ENCODE peak calls at places on chromosomes 13 and 19, in nine cellular contexts. Z is activated CD4-positive, alpha-beta memory T cell treated with anti-CD3 and anti-CD28 coated beads for 36 hours; O is left colon; V is tibial nerve; K is GM12891; E is A549; Y is NCI-H1092; M is stimulated activated CD4-positive, alpha-beta T cell treated with anti-CD3 and anti-CD28 coated beads, Interleukin-4, amount 100 ng/mL, for 4 hours; J is activated naive CD4-positive, alpha-beta T cell. N is an unnamed sample.

GRCh38 chr19:3983936-3984583 is 1.2 kb downstream of the EEF2 start:
- DNase-seq in M (no peak), V (no peak), K (peak; percentile 42), O (peak; percentile 65), J (no peak), Z (peak; percentile 59), E (peak; percentile 44), Y (no peak), N (peak; percentile 87)

GRCh38 chr19:30224689-30225606 is 147.2 kb upstream of the ZNF536 start:
- DNase-seq in K (no peak), M (peak; percentile 7), O (no peak), V (no peak), Z (peak; percentile 13), E (peak; percentile 26), Y (no peak), J (no peak), N (no peak)

GRCh38 chr13:97274782-97275252 is 52.7 kb downstream of the MBNL2 start:
- DNase-seq in K (no peak), O (no peak), E (peak; percentile 44), Z (no peak), Y (no peak), M (no peak), J (no peak), V (no peak), N (no peak)

GRCh38 chr13:36915106-36915505 is 4.9 kb downstream of the SMAD9 start:
- DNase-seq in Z (no peak), J (no peak), Y (peak; percentile 4), M (no peak), O (no peak), E (no peak), V (no peak), K (no peak), N (no peak)

GRCh38 chr13:99992912-99993311 is 11.3 kb downstream of the ZIC2 start:
- DNase-seq in Y (no peak), K (no peak), O (no peak), Z (no peak), V (no peak), E (no peak), J (no peak), M (no peak), N (no peak)

GRCh38 chr19:16702123-16702522 is 17.5 kb upstream of the NWD1 start:
- DNase-seq in J (no peak), Z (no peak), O (no peak), V (peak; percentile 83), E (no peak), M (no peak), Y (no peak), K (no peak), N (no peak)

GRCh38 chr13:114101325-114101821 is 31.1 kb downstream of the RASA3 start:
- DNase-seq in M (no peak), E (no peak), Z (no peak), K (no peak), J (no peak), V (no peak), Y (no peak), O (peak; percentile 26), N (peak; percentile 81)

GRCh38 chr13:76948139-76948538 is at the start of gene ACOD1:
- DNase-seq in M (no peak), Z (no peak), K (no peak), Y (no peak), V (no peak), O (no peak), E (no peak), J (no peak), N (no peak)

GRCh38 chr13:63163903-63164302 is 1748.3 kb upstream of the PCDH20 start:
- DNase-seq in M (no peak), V (no peak), Z (no peak), K (no peak), Y (no peak), J (no peak), E (no peak), O (no peak), N (no peak)

GRCh38 chr19:48368942-48369341 is 4.8 kb downstream of the SYNGR4 start:
- DNase-seq in O (peak; percentile 84), E (no peak), J (no peak), K (no peak), M (no peak), Z (no peak), V (no peak), Y (peak; percentile 15), N (no peak)

GRCh38 chr19:13627531-13627930 is 121.3 kb upstream of the CACNA1A start:
- DNase-seq in Y (no peak), O (no peak), Z (no peak), V (no peak), K (no peak), E (no peak), J (no peak), M (no peak), N (no peak)

GRCh38 chr19:50328257-50329145 is 676 bp downstream of the KCNC3 start:
- DNase-seq in J (no peak), K (no peak), E (peak; percentile 57), Z (peak; percentile 32), V (no peak), O (peak; percentile 44), Y (no peak), M (no peak), N (no peak)

GRCh38 chr19:46775642-46776258 is 12.6 kb downstream of the SLC1A5 start:
- DNase-seq in K (no peak), E (no peak), M (no peak), J (no peak), V (no peak), O (no peak), Y (no peak), Z (no peak), N (no peak)

GRCh38 chr13:68050746-68051145 is 820.6 kb upstream of the PCDH9 start:
- DNase-seq in Y (no peak), E (no peak), Z (no peak), J (no peak), O (no peak), V (no peak), K (no peak), M (no peak), N (no peak)

GRCh38 chr19:56692496-56692895 is 20.9 kb upstream of the ZNF835 start:
- DNase-seq in Z (no peak), O (no peak), M (no peak), V (no peak), E (no peak), Y (no peak), K (no peak), J (no peak), N (no peak)

GRCh38 chr19:47707135-47707925 is 5.9 kb upstream of the EHD2 start:
- DNase-seq in E (peak; percentile 93), Y (peak; percentile 14), Z (peak; percentile 88), V (peak; percentile 63), O (peak; percentile 83), K (peak; percentile 70), M (peak; percentile 70), J (peak; percentile 34), N (no peak)

GRCh38 chr19:16435238-16435911 is 36.4 kb downstream of the EPS15L1 start:
- DNase-seq in K (no peak), O (no peak), V (peak; percentile 71), M (no peak), J (no peak), E (no peak), Z (no peak), Y (no peak), N (no peak)

GRCh38 chr19:14502334-14503092 is 6.6 kb upstream of the GIPC1 start:
- DNase-seq in K (no peak), M (no peak), O (no peak), E (peak; percentile 55), V (no peak), J (no peak), Y (no peak), Z (no peak), N (peak; percentile 47)

GRCh38 chr13:53068841-53069520 is 40.4 kb downstream of the OLFM4 start:
- DNase-seq in O (no peak), M (no peak), V (no peak), Y (no peak), K (no peak), Z (no peak), J (no peak), E (no peak), N (no peak)

GRCh38 chr19:19539738-19540703 is 2.0 kb downstream of the CILP2 start:
- DNase-seq in O (peak; percentile 83), Y (no peak), J (no peak), M (peak; percentile 76), Z (peak; percentile 87), V (no peak), K (no peak), E (peak; percentile 52), N (peak; percentile 73)

GRCh38 chr19:42203700-42204099 is 13.8 kb downstream of the DEDD2 start:
- DNase-seq in M (no peak), Z (no peak), K (no peak), Y (no peak), V (no peak), O (no peak), J (no peak), E (no peak), N (no peak)

GRCh38 chr13:111280226-111280625 is 40.2 kb upstream of the TEX29 start:
- DNase-seq in O (no peak), J (no peak), E (no peak), V (no peak), M (no peak), Z (no peak), Y (no peak), K (no peak), N (no peak)

GRCh38 chr13:101554420-101555125 is 102.1 kb downstream of the ITGBL1 start:
- DNase-seq in O (no peak), Y (no peak), E (no peak), J (no peak), V (no peak), K (no peak), M (no peak), Z (no peak), N (no peak)

GRCh38 chr19:4267101-4267900 is 11.8 kb upstream of the SHD start:
- DNase-seq in O (peak; percentile 69), Z (peak; percentile 68), V (peak; percentile 56), K (no peak), J (peak; percentile 37), Y (peak; percentile 29), M (peak; percentile 48), E (peak; percentile 82), N (peak; percentile 83)

GRCh38 chr19:13774217-13775191 is at the start of gene C19orf53:
- DNase-seq in Z (peak; percentile 93), M (peak; percentile 84), O (peak; percentile 91), J (peak; percentile 60), Y (peak; percentile 77), V (peak; percentile 91), E (peak; percentile 85), K (peak; percentile 89), N (peak; percentile 93)

GRCh38 chr13:79229761-79230160 is 176.3 kb downstream of the RBM26 start:
- DNase-seq in Z (no peak), O (no peak), E (no peak), J (no peak), M (no peak), Y (no peak), K (no peak), V (no peak), N (no peak)

GRCh38 chr13:109795021-109795420 is 8.6 kb upstream of the IRS2 start:
- DNase-seq in J (no peak), E (no peak), K (no peak), M (no peak), Z (no peak), O (no peak), V (no peak), Y (no peak), N (no peak)

GRCh38 chr19:51246153-51246552 is 4.7 kb upstream of the SIGLECL1 start:
- DNase-seq in Y (no peak), O (no peak), J (no peak), M (no peak), K (no peak), V (no peak), E (no peak), Z (no peak), N (no peak)

GRCh38 chr13:107211073-107211472 is 643.1 kb upstream of the ARGLU1 start:
- DNase-seq in O (peak; percentile 77), M (no peak), K (peak; percentile 10), V (peak; percentile 89), Y (peak; percentile 97), E (peak; percentile 61), J (no peak), Z (peak; percentile 63), N (no peak)

GRCh38 chr19:10152100-10152499 is 32.4 kb upstream of the EIF3G start:
- DNase-seq in Z (no peak), E (no peak), J (no peak), Y (no peak), O (no peak), K (no peak), V (no peak), M (no peak), N (no peak)

GRCh38 chr19:47026889-47027288 is 7.3 kb downstream of the NPAS1 start:
- DNase-seq in J (no peak), O (no peak), Y (no peak), V (no peak), E (no peak), K (no peak), Z (no peak), M (no peak), N (no peak)